ENCODE peak calls at places on chromosomes 3 and 15, in six cellular contexts. Q, S, R, G, H and Y are unnamed samples.

GRCh38 chr15:96330450-96331140 is at the start of gene NR2F2:
- DNase-seq in R (peak; percentile 99), Q (peak; percentile 99), H (peak; percentile 96), G (peak; percentile 45), S (peak; percentile 24), Y (peak; percentile 97)

GRCh38 chr3:13598926-13599886 is 50.3 kb downstream of the FBLN2 start:
- DNase-seq in G (no peak), R (peak; percentile 96), S (no peak), Q (no peak), H (peak; percentile 68), Y (peak; percentile 51)

GRCh38 chr3:20225769-20226168 is 39.8 kb upstream of the SGO1 start:
- DNase-seq in H (peak; percentile 17), R (peak; percentile 29), G (no peak), S (peak; percentile 0), Q (peak; percentile 52), Y (peak; percentile 47)

GRCh38 chr3:128549283-128550112 is 56.5 kb upstream of the GATA2 start:
- DNase-seq in Q (peak; percentile 85), S (no peak), H (peak; percentile 58), G (no peak), R (peak; percentile 89), Y (peak; percentile 81)

GRCh38 chr3:154972951-154973350 is 107.2 kb upstream of the MME start:
- DNase-seq in H (no peak), S (no peak), Q (peak; percentile 75), R (peak; percentile 18), G (no peak), Y (no peak)

GRCh38 chr3:118817748-118818165 is 216.9 kb downstream of the IGSF11 start:
- DNase-seq in H (peak; percentile 44), G (peak; percentile 27), S (peak; percentile 28), Q (peak; percentile 69), R (peak; percentile 48), Y (peak; percentile 48)

GRCh38 chr3:37096292-37096691 is 78.1 kb downstream of the LRRFIP2 start:
- DNase-seq in Q (peak; percentile 75), H (peak; percentile 56), R (peak; percentile 93), S (no peak), G (no peak), Y (peak; percentile 74)

GRCh38 chr15:69524296-69524695 is 71.7 kb downstream of the RPLP1 start:
- DNase-seq in Q (no peak), H (no peak), R (no peak), S (no peak), G (no peak), Y (no peak)

GRCh38 chr15:90930861-90931629 is 1.3 kb downstream of the HDDC3 start:
- DNase-seq in Q (peak; percentile 26), G (no peak), S (no peak), H (no peak), R (peak; percentile 23), Y (no peak)

GRCh38 chr15:25171856-25172687 is 217.3 kb downstream of the SNRPN start:
- DNase-seq in H (no peak), S (no peak), Q (no peak), G (no peak), R (no peak), Y (no peak)

GRCh38 chr3:113783980-113784379 is 37.1 kb downstream of the ATP6V1A start:
- DNase-seq in Q (peak; percentile 59), R (peak; percentile 18), H (no peak), G (no peak), S (no peak), Y (no peak)

GRCh38 chr3:68878322-68878721 is 54.0 kb downstream of the TAFA4 start:
- DNase-seq in G (no peak), S (peak; percentile 9), R (peak; percentile 19), Q (peak; percentile 45), H (peak; percentile 37), Y (peak; percentile 26)

GRCh38 chr15:68277131-68277604 is 377 bp upstream of the FEM1B start:
- DNase-seq in H (peak; percentile 35), R (peak; percentile 63), S (no peak), G (no peak), Q (no peak), Y (no peak)

GRCh38 chr3:127151992-127152391 is 40.9 kb upstream of the PRR23E start:
- DNase-seq in H (no peak), Q (peak; percentile 41), G (no peak), R (peak; percentile 29), S (no peak), Y (no peak)

GRCh38 chr3:39132096-39133092 is 21.0 kb downstream of the CSRNP1 start:
- DNase-seq in Q (no peak), H (no peak), G (no peak), R (no peak), S (no peak), Y (no peak)

GRCh38 chr3:126994661-126995161 is 11.8 kb downstream of the PLXNA1 start:
- DNase-seq in R (no peak), S (no peak), G (no peak), H (no peak), Q (peak; percentile 17), Y (no peak)

GRCh38 chr3:112128843-112129727 is 4.0 kb downstream of the GCSAM start:
- DNase-seq in H (peak; percentile 23), S (peak; percentile 88), Q (peak; percentile 6), G (peak; percentile 45), R (peak; percentile 80), Y (no peak)

GRCh38 chr15:53072077-53072476 is 281.9 kb upstream of the ONECUT1 start:
- DNase-seq in H (no peak), G (peak; percentile 21), R (peak; percentile 2), Q (peak; percentile 74), S (peak; percentile 1), Y (peak; percentile 95)

GRCh38 chr3:74575857-74576256 is 38.6 kb downstream of the CNTN3 start:
- DNase-seq in Q (no peak), R (no peak), S (no peak), H (no peak), G (no peak), Y (no peak)

GRCh38 chr15:64806509-64806908 is 18.9 kb downstream of the PIF1 start:
- DNase-seq in H (no peak), Q (no peak), G (no peak), S (no peak), R (no peak), Y (peak; percentile 23)